ENCODE peak calls at places on chromosome 13, in four cellular contexts. One of them, this sample, is unnamed.

GRCh38 chr13:35695411-35695810 is 218.9 kb upstream of the MAB21L1 start:
- DNase-seq in H1: no peak
- DNase-seq in H9: peak; percentile 24
- DNase-seq in IMR-90: no peak
- DNase-seq in this sample: no peak

GRCh38 chr13:111011899-111012298 is 97.0 kb upstream of the ANKRD10 start:
- DNase-seq in H1: no peak
- DNase-seq in H9: no peak
- DNase-seq in IMR-90: no peak
- DNase-seq in this sample: no peak

GRCh38 chr13:72221276-72221962 is 354.4 kb upstream of the DACH1 start:
- DNase-seq in H9: peak; percentile 91
- DNase-seq in H1: peak; percentile 75
- DNase-seq in IMR-90: no peak
- DNase-seq in this sample: peak; percentile 95

GRCh38 chr13:100604909-100605308 is 16.3 kb upstream of the GGACT start:
- DNase-seq in H1: no peak
- DNase-seq in H9: no peak
- DNase-seq in IMR-90: no peak
- DNase-seq in this sample: no peak

GRCh38 chr13:63737418-63737817 is 2321.8 kb upstream of the PCDH20 start:
- DNase-seq in H9: peak; percentile 10
- DNase-seq in IMR-90: no peak
- DNase-seq in H1: no peak
- DNase-seq in this sample: no peak

GRCh38 chr13:48253849-48254248 is 20.8 kb downstream of the ITM2B start:
- DNase-seq in H9: no peak
- DNase-seq in IMR-90: no peak
- DNase-seq in H1: no peak
- DNase-seq in this sample: no peak

GRCh38 chr13:76725211-76725610 is 161.0 kb downstream of the KCTD12 start:
- DNase-seq in H1: no peak
- DNase-seq in H9: no peak
- DNase-seq in IMR-90: peak; percentile 49
- DNase-seq in this sample: no peak

GRCh38 chr13:45219123-45219891 is 18.5 kb upstream of the KCTD4 start:
- DNase-seq in H1: no peak
- DNase-seq in IMR-90: no peak
- DNase-seq in H9: no peak
- DNase-seq in this sample: no peak

GRCh38 chr13:48096670-48097069 is 1.8 kb upstream of the MED4 start:
- DNase-seq in H1: peak; percentile 27
- DNase-seq in H9: no peak
- DNase-seq in IMR-90: no peak
- DNase-seq in this sample: no peak

GRCh38 chr13:69423844-69424243 is 683.8 kb upstream of the ATXN8OS start:
- DNase-seq in IMR-90: no peak
- DNase-seq in H9: no peak
- DNase-seq in H1: no peak
- DNase-seq in this sample: peak; percentile 77

GRCh38 chr13:29059837-29060236 is 239.7 kb downstream of the MTUS2 start:
- DNase-seq in IMR-90: no peak
- DNase-seq in H1: no peak
- DNase-seq in H9: no peak
- DNase-seq in this sample: no peak

GRCh38 chr13:75440100-75440499 is 41.9 kb downstream of the TBC1D4 start:
- DNase-seq in H9: no peak
- DNase-seq in H1: no peak
- DNase-seq in IMR-90: no peak
- DNase-seq in this sample: no peak

GRCh38 chr13:37485766-37486165 is 112.8 kb downstream of the POSTN start:
- DNase-seq in H1: no peak
- DNase-seq in IMR-90: peak; percentile 33
- DNase-seq in H9: no peak
- DNase-seq in this sample: no peak

GRCh38 chr13:97478247-97478646 is 44.3 kb downstream of the RAP2A start:
- DNase-seq in H9: no peak
- DNase-seq in H1: no peak
- DNase-seq in IMR-90: no peak
- DNase-seq in this sample: peak; percentile 17

GRCh38 chr13:100100115-100100879 is 11.4 kb downstream of the PCCA start:
- DNase-seq in H1: no peak
- DNase-seq in IMR-90: peak; percentile 87
- DNase-seq in H9: no peak
- DNase-seq in this sample: no peak

GRCh38 chr13:51453959-51454703 is 1.3 kb upstream of the INTS6 start:
- DNase-seq in H1: no peak
- DNase-seq in IMR-90: peak; percentile 6
- DNase-seq in H9: no peak
- DNase-seq in this sample: peak; percentile 61

GRCh38 chr13:111295896-111296295 is 24.5 kb upstream of the TEX29 start:
- DNase-seq in H9: no peak
- DNase-seq in H1: no peak
- DNase-seq in IMR-90: no peak
- DNase-seq in this sample: no peak

GRCh38 chr13:50153401-50153800 is 138.2 kb downstream of the KCNRG start:
- DNase-seq in H1: no peak
- DNase-seq in IMR-90: no peak
- DNase-seq in H9: no peak
- DNase-seq in this sample: no peak

GRCh38 chr13:62682788-62683187 is 1267.1 kb upstream of the PCDH20 start:
- DNase-seq in IMR-90: peak; percentile 1
- DNase-seq in H1: no peak
- DNase-seq in H9: no peak
- DNase-seq in this sample: no peak

GRCh38 chr13:68264692-68265091 is 1034.6 kb upstream of the PCDH9 start:
- DNase-seq in IMR-90: no peak
- DNase-seq in H1: no peak
- DNase-seq in H9: no peak
- DNase-seq in this sample: no peak

GRCh38 chr13:26041476-26041875 is 10.3 kb downstream of the SHISA2 start:
- DNase-seq in H1: no peak
- DNase-seq in IMR-90: no peak
- DNase-seq in H9: no peak
- DNase-seq in this sample: no peak

GRCh38 chr13:36130542-36131214 is 504 bp downstream of the DCLK1 start:
- DNase-seq in H1: no peak
- DNase-seq in IMR-90: no peak
- DNase-seq in H9: peak; percentile 61
- DNase-seq in this sample: peak; percentile 48

GRCh38 chr13:30398601-30399072 is 23.7 kb upstream of the UBE2L5 start:
- DNase-seq in H9: no peak
- DNase-seq in IMR-90: peak; percentile 21
- DNase-seq in H1: no peak
- DNase-seq in this sample: no peak

GRCh38 chr13:75600371-75600770 is 35.8 kb upstream of the LMO7 start:
- DNase-seq in H1: no peak
- DNase-seq in H9: no peak
- DNase-seq in IMR-90: no peak
- DNase-seq in this sample: no peak

DNA sequence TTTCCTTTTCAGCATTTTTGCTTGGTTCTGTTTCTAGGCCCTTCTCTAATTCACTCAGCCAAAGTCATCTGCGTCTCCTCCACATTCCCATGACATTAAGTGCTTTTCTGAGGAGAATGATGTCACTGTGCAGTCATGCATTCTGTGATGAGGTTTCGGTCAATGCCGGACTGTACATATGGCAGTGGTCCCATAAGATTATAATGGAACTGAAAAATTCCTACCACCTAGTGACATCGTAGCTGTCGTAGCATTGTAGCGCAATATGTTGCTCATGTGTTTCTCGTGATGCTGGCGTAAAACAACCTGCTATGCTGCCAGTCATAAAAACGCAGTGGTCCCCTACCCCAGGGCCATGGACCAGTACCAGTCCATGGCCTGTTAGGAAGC is 63.4 kb upstream of the TNFRSF19 start:
- DNase-seq in IMR-90: peak; percentile 98
- DNase-seq in H9: no peak
- DNase-seq in H1: no peak
- DNase-seq in this sample: no peak
- H3K4ac ChIP-seq in IMR-90: peak overlapping the region; percentile 76
- H3K4ac ChIP-seq in H9: no peak overlapping the region
- H3K4ac ChIP-seq in H1: no peak overlapping the region
- H3K4ac ChIP-seq in this sample: no peak overlapping the region

DNA sequence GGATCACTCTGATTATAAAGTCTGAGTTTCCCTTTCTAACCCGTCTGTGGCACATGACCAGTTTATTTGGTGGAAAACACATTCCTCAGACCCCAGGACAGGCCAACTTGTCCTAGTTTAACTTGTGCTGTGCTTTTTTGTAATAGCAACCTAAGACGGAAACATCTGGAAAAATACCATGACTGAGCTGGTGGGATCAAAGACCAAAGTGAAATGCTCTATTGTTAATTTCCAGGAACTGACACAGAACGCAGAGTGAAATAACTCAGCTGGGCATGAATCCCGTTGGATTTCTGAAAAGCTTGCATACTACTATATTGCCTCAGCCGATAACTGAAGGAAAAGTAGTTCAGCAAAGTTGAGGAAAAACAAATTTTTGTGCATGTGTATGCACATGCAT is 188.0 kb downstream of the LHFPL6 start:
- DNase-seq in H9: no peak
- DNase-seq in IMR-90: no peak
- DNase-seq in H1: no peak
- DNase-seq in this sample: no peak
- H4K5ac ChIP-seq in H9: no peak overlapping the region
- H4K5ac ChIP-seq in IMR-90: no peak overlapping the region
- H4K5ac ChIP-seq in H1: no peak overlapping the region
- H4K5ac ChIP-seq in this sample: no peak overlapping the region

GRCh38 chr13:113819341-113819730 is 44.5 kb downstream of the GAS6 start:
- DNase-seq in H1: no peak
- DNase-seq in H9: no peak
- DNase-seq in IMR-90: no peak
- DNase-seq in this sample: no peak

GRCh38 chr13:113819731-113820715 is 43.9 kb downstream of the GAS6 start:
- DNase-seq in H9: no peak
- DNase-seq in H1: no peak
- DNase-seq in IMR-90: no peak
- DNase-seq in this sample: no peak

GRCh38 chr13:113821847-113822246 is 42.0 kb downstream of the GAS6 start:
- DNase-seq in H9: no peak
- DNase-seq in IMR-90: no peak
- DNase-seq in H1: no peak
- DNase-seq in this sample: no peak

GRCh38 chr13:113822266-113822665 is 41.6 kb downstream of the GAS6 start:
- DNase-seq in H1: no peak
- DNase-seq in H9: no peak
- DNase-seq in IMR-90: no peak
- DNase-seq in this sample: no peak

DNA sequence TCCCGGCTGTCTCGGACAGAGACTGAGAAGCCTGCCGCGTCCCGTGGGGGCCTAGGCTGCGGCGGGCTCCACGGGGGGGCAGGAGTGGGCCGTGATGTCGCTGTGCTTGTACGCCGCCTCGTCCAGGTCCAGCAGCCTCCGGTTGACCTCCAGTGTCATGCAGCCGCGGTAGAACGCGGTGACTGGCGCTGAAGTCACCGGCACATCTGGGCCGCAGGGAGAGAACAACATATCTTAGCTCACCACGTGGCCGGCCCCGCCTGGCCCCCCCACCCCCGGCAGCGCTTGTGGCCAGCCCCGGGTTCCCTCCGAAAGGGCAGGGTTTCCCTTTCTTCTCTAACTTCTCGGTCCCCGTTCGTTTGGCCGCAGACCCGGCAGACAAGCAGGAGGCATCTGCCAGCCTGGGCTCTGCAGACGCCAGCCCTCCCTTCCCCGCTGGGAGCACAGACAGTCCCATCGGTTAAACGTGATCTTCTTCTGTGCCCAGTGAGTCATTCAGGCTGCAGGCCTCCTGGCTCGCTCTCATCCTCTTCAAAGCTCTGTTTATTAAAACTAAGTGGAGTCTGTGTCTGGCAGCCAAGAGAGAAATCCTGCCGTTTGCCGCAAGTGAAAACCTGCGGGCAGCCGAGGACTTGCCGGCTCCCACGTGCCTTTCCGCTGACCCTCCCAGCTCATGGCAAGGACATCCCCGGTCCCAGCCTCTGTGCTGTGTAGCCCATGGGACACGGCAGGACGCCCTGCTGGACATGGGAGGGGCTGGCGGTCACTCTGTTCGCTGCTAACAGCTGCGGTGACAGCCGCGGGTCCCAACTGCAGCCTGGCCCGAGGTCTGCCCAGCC is 42.8 kb downstream of the GAS6 start:
- DNase-seq in H9: no peak
- DNase-seq in H1: no peak
- DNase-seq in IMR-90: peak; percentile 99
- DNase-seq in this sample: no peak
- H3K4ac ChIP-seq in H9: no peak overlapping the region
- H3K4ac ChIP-seq in H1: no peak overlapping the region
- H3K4ac ChIP-seq in IMR-90: peak overlapping the region; percentile 90
- H3K4ac ChIP-seq in this sample: no peak overlapping the region

GRCh38 chr13:79062291-79062690 is 343.8 kb downstream of the RBM26 start:
- DNase-seq in H1: no peak
- DNase-seq in IMR-90: no peak
- DNase-seq in H9: no peak
- DNase-seq in this sample: peak; percentile 17

GRCh38 chr13:79060216-79060615 is 345.8 kb downstream of the RBM26 start:
- DNase-seq in IMR-90: no peak
- DNase-seq in H1: no peak
- DNase-seq in H9: no peak
- DNase-seq in this sample: peak; percentile 20

GRCh38 chr13:79051472-79051871 is 354.6 kb downstream of the RBM26 start:
- DNase-seq in IMR-90: no peak
- DNase-seq in H1: no peak
- DNase-seq in H9: no peak
- DNase-seq in this sample: no peak

GRCh38 chr13:79056706-79057105 is 349.3 kb downstream of the RBM26 start:
- DNase-seq in IMR-90: no peak
- DNase-seq in H1: no peak
- DNase-seq in H9: no peak
- DNase-seq in this sample: peak; percentile 6
- H4K5ac ChIP-seq in IMR-90: no peak overlapping the region
- H4K5ac ChIP-seq in H1: no peak overlapping the region
- H4K5ac ChIP-seq in H9: no peak overlapping the region
- H4K5ac ChIP-seq in this sample: no peak overlapping the region

DNA sequence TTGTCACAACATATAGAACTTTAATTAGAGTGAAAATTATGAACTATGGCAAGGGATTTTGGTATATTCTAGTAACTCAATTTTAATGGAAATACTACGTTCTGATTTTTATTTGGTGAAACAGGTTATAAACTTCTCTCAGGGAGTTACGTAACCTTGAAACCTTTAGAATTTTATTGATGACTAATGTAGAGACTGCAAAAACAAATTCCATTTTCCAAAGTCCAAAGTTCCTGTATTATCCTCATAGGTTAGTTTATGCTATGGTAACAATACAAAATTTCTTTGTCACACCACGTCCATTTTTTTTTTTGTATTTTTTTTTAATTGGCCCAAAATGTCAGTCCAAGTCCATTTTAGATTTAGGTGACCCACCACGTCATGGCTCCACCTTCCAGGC is 185.7 kb downstream of the KLF5 start:
- DNase-seq in H9: no peak
- DNase-seq in IMR-90: no peak
- DNase-seq in H1: no peak
- DNase-seq in this sample: no peak
- H3K4ac ChIP-seq in H9: no peak overlapping the region
- H3K4ac ChIP-seq in IMR-90: no peak overlapping the region
- H3K4ac ChIP-seq in H1: no peak overlapping the region
- H3K4ac ChIP-seq in this sample: peak overlapping the region; percentile 43

This sample was measured in mesendoderm.